ENCODE peak calls at places on chromosomes 2 and 18, in five cellular contexts. E is HepG2, Q is left ventricle myocardium inferior, B is colonic mucosa, L is right lobe of liver. C is an unnamed sample. For H3K27me3 and H3K36me3, the result is how much of the 10 kb centered on the place peaks cover.

GRCh38 chr2:20868377-20868776 is 45.5 kb upstream of the LDAH start:
- DNase-seq in L (no peak), Q (no peak), E (no peak), B (no peak), C (no peak)

GRCh38 chr2:98518106-98518505 is 73.4 kb downstream of the INPP4A start:
- DNase-seq in E (peak), B (peak), L (no peak), Q (no peak), C (peak)

GRCh38 chr2:45345331-45346305 is 265.4 kb downstream of the SRBD1 start:
- DNase-seq in L (no peak), B (no peak), Q (no peak), E (no peak), C (no peak)

GRCh38 chr2:38443021-38443541 is 66.0 kb upstream of the ATL2 start:
- DNase-seq in L (no peak), E (no peak), B (no peak), Q (no peak), C (no peak)

GRCh38 chr2:157845081-157845480 is 31.0 kb downstream of the ACVR1 start:
- DNase-seq in Q (no peak), L (no peak), B (no peak), E (no peak), C (no peak)

GRCh38 chr2:37858197-37858711 is 66.8 kb upstream of the RMDN2 start:
- DNase-seq in B (no peak), E (no peak), L (no peak), Q (no peak), C (no peak)

GRCh38 chr18:14914126-14914525 is 166.2 kb downstream of the ANKRD30B start:
- DNase-seq in Q (no peak), E (no peak), B (no peak), L (no peak), C (no peak)

GRCh38 chr2:217684431-217685254 is 318.2 kb downstream of the TNS1 start:
- DNase-seq in E (no peak), L (no peak), B (no peak), Q (no peak), C (no peak)

GRCh38 chr2:111069722-111070121 is 51.0 kb upstream of the BCL2L11 start:
- DNase-seq in B (no peak), E (no peak), Q (no peak), L (no peak), C (no peak)

GRCh38 chr2:113858764-113859163 is 31.1 kb upstream of the ACTR3 start:
- DNase-seq in E (no peak), L (no peak), B (no peak), Q (no peak), C (no peak)

GRCh38 chr2:20728114-20728758 is 61.3 kb downstream of the GDF7 start:
- DNase-seq in Q (no peak), B (no peak), E (peak), L (no peak), C (no peak)

GRCh38 chr18:62976227-62976626 is 260.9 kb downstream of the PHLPP1 start:
- DNase-seq in B (no peak), Q (no peak), L (no peak), E (no peak), C (peak)

GRCh38 chr18:62555135-62555534 is 32.3 kb downstream of the ZCCHC2 start:
- DNase-seq in E (no peak), Q (no peak), B (no peak), L (no peak), C (peak)

GRCh38 chr2:8986327-8986976 is 17.0 kb downstream of the MBOAT2 start:
- DNase-seq in B (no peak), E (peak), Q (no peak), L (no peak), C (peak)

GRCh38 chr2:150442484-150442883 is 45.0 kb downstream of the RND3 start:
- DNase-seq in E (no peak), B (no peak), L (no peak), Q (no peak), C (no peak)

GRCh38 chr18:8839285-8839684 is 133.9 kb downstream of the MTCL1 start:
- DNase-seq in L (no peak), B (no peak), Q (peak), E (no peak), C (no peak)

GRCh38 chr2:159518321-159519005 is 97.9 kb downstream of the BAZ2B start:
- DNase-seq in B (no peak), L (no peak), E (no peak), Q (no peak), C (no peak)

GRCh38 chr18:49238433-49239042 is 221.9 kb downstream of the DYM start:
- DNase-seq in Q (no peak), E (peak), B (no peak), L (no peak), C (no peak)

GRCh38 chr18:22214731-22215528 is 45.5 kb downstream of the GATA6 start:
- DNase-seq in Q (no peak), E (no peak), B (no peak), L (no peak), C (no peak)

GRCh38 chr2:113284481-113284880 is 5.8 kb upstream of the PAX8 start:
- DNase-seq in Q (no peak), L (no peak), B (no peak), E (no peak), C (no peak)

GRCh38 chr2:178514664-178515063 is 34.4 kb downstream of the PLEKHA3 start:
- DNase-seq in L (no peak), Q (no peak), E (no peak), B (no peak), C (no peak)

GRCh38 chr2:227719637-227720036 is 1.8 kb upstream of the SLC19A3 start:
- DNase-seq in L (no peak), B (no peak), Q (no peak), E (no peak), C (no peak)

GRCh38 chr18:36887055-36887570 is 58.2 kb downstream of the KIAA1328 start:
- DNase-seq in E (no peak), Q (no peak), L (no peak), B (no peak), C (no peak)

GRCh38 chr2:16413257-16413656 is 252.4 kb downstream of the CYRIA start:
- DNase-seq in B (no peak), Q (peak), L (no peak), E (no peak), C (no peak)

GRCh38 chr2:130836501-130837174 is at the start of gene ARHGEF4:
- DNase-seq in B (peak), Q (no peak), E (no peak), L (peak), C (peak)

GRCh38 chr2:97763176-97763845 is 49.9 kb downstream of the ZAP70 start:
- DNase-seq in L (no peak), Q (no peak), B (no peak), E (no peak), C (no peak)

GRCh38 chr18:37930640-37931039 is 365.0 kb upstream of the CELF4 start:
- DNase-seq in E (no peak), B (no peak), Q (no peak), L (no peak), C (no peak)

GRCh38 chr2:112831956-112832567 is 4.5 kb downstream of the IL1B start:
- DNase-seq in L (no peak), Q (no peak), B (no peak), E (no peak), C (no peak)

GRCh38 chr2:217966399-217967068 is 36.3 kb downstream of the TNS1 start:
- DNase-seq in E (no peak), Q (no peak), L (no peak), B (no peak), C (no peak)

GRCh38 chr18:69845588-69846506 is 101.8 kb downstream of the CD226 start:
- DNase-seq in L (no peak), B (peak), E (no peak), Q (no peak), C (no peak)

GRCh38 chr18:50662177-50662576 is 102.3 kb downstream of the MAPK4 start:
- DNase-seq in L (no peak), Q (no peak), B (peak), E (peak), C (peak)

DNA sequence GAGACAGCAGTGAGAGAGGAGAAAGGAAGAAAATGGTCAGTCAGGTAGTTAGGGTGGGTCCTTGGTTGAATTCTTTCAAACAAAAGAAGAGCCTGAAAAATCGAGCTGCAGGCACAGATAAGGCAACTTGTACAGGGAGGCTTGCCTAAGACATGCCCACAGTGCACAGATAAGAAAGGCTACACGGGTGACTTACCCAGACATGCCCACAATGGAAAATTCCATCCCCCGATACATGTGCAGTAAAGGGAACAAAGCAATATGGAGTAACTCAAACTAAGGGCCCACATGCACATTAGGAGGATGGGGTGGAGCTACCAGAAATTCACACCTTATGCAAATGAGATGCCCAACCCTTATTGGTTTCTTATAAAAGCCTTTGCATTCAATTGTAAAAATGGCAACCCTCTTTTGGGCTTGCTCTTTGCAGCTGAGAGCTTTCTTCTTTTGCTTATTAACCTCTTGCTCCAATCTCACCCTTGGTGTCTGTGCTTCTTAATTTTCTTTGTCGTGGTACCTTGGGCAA is 110.3 kb upstream of the RMP24 start:
- DNase-seq in L (no peak), B (no peak), Q (no peak), E (no peak), C (no peak)
- H3K4me3 ChIP-seq in L (no peak), B (no peak), Q (peak), E (no peak), C (no peak)

GRCh38 chr2:172430671-172431070 is 3.3 kb downstream of the ITGA6 start:
- DNase-seq in L (no peak), B (no peak), E (no peak), Q (no peak), C (peak)
- H3K27me3 ChIP-seq in L (under half), B (under half), E (under half), Q (under half), C (under half)

DNA sequence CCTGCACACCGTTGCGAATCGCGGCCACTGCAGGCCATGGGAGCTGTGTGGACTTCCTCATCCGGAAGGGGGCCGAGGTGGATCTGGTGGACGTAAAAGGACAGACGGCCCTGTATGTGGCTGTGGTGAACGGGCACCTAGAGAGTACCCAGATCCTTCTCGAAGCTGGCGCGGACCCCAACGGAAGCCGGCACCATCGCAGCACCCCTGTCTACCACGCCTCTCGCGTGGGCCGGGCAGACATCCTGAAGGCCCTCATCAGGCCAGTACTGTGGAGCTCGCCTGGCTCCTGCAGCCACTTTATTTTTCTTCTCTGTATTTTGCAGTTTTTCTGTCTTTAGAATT is 9.0 kb downstream of the ASB1 start:
- DNase-seq in L (no peak), Q (no peak), B (no peak), E (no peak), C (no peak)
- H3K36me3 ChIP-seq in L (under half), Q (under half), B (under half), E (half or more), C (under half)

DNA sequence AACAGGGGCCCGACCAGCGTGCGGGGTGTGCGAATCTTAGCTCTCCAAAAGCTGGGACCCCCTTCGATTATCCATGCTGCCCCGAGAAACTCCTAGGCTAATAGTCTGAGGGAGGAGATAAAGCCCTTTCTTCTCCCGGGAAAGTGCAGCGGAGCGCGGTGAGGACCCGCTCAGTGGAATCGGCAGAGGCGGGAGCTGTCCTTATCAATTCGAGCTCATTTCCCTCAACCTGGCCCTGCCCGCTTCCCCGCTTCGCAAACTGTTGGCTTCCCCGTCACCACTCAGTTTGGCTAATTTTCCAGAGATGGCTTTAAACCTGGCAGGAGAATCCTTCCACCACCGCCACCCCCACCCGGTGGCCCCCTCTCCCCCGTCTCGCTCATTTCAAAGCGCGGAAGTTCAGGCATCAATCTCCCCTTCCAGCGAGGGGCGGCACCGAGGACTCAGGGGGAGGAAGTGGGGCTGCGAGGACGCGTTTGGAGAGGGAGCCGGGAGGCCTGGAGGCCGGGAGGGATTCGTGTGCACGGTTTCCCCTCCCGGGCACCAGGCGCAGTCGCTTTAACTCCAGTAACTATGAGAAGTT is 1.6 kb downstream of the KLHL14 start:
- DNase-seq in L (no peak), B (peak), Q (no peak), E (peak), C (peak)
- H3K4me3 ChIP-seq in L (no peak), B (peak), Q (peak), E (peak), C (peak)

DNA sequence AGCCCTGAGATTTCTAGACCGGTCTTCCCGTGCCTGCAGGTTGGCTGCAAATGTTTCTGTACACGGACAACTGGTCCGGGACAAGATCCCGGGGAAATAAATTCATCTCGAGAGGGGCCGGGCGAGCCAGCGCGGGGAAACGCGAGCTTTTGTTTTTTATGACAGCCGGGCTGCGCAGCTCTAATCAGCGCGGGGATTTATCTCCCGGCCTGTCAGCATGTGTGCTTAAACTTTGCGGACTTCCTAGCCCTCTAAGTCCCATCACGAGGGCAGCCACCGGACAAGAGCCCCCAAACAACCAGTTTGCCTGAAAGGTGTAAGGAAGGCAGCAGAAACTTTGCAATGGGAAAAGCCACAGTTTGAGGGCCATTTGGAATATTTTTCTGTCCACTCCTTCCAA is 5.8 kb downstream of the MEIS1 start:
- DNase-seq in L (no peak), B (no peak), Q (peak), E (no peak), C (no peak)
- H3K27me3 ChIP-seq in L (under half), B (under half), Q (under half), E (under half), C (under half)

GRCh38 chr2:233281986-233282603 is 25.5 kb upstream of the SAG start:
- DNase-seq in Q (no peak), B (no peak), L (no peak), E (no peak), C (no peak)
- H3K36me3 ChIP-seq in Q (half or more), B (under half), L (under half), E (half or more), C (under half)

DNA sequence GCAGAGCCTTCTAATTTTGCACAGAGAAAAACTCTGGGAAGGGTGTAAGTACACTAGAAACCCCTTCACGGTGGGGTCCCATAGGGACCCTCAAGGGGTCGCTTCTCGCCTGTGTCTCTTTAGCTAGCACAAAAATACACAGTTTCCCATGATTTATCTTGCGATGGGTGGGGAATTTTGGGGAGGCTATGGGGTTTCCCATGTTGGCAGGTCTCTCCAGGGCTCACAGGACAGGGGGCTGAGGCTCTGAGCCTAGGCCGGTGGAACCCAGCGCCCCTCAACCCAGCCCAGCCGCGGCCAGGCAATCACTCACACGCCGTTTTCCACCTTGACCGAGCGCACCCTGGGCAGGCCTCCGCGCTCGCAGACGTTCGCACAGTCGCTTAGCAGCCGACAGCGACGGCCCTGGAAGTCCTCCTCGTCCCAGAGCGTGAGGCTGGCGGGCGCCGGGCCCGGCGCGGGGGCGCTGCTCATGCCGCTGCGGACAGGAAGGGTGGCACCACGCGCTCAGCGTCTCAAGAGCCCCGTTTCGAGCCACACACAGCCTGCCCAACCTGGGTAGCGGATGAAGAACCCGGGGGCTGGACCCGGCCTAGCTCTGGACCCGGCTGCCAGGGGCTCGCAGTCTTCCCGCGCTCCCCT is 398 bp downstream of the CRYBA2 start:
- DNase-seq in B (no peak), E (no peak), Q (no peak), L (no peak), C (no peak)
- H3K4me3 ChIP-seq in B (peak), E (peak), Q (peak), L (peak), C (no peak)

DNA sequence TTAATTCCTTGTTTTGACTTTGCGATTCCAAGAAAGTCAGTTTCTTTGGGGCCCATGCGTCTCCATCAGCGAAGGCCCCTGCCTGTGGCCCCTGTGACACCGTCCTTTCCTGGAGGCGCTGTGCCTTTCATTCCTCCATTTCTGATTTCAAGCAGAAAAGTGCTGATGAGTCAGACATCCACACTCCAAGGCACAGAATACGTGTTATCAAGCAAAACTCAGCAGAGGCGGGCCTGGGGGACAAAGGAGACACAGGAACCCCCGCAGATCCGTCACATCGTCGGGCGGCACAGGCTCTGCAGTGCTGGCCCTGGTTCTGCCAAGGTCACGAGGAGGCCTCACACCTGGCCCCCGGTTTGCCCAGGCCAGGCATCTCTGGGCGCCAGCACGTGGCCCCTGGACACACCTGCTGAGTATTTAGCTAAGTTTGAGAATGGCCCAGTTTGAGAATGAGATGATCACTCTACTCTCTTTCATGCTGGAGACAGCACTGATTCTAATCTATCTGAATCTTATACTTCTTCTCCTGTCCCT is 7.2 kb upstream of the SALL3 start:
- DNase-seq in B (no peak), E (no peak), L (no peak), Q (no peak), C (no peak)
- H3K27me3 ChIP-seq in B (half or more), E (under half), L (under half), Q (half or more), C (half or more)

DNA sequence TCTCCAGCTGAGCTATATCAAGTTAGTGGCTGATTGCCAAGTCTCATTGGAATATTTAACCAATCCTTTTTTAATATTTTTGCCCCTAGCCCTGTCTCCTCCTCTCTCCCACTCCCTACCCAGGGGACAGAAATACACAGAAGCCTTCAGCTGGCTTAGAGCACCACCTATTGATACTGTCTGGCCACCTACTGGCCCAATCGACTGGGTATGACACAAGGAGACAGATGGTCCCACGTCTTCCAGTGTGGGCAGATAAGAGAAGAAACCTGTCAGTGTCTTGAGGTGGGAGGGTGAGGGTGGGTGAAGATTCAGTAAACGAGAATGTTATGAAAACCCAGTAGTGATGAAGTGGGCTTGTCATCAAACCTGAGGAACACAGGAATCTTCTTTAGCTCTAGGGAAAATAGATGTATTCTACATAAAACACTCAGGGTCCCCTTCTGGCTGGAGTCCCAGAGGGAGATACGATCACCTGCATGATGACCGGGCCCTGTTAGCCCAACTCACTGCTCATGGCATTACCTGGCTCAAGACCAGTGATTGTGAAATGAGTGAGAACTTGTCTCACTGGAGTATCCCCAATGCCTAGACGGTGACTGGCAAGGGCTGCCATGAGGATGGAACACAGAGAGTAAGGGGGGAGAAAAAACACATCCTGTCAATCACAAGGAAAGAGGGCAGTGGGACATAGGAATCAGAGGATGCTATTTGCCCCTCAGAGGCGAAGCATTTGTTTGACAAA is 26.7 kb downstream of the POLR1A start:
- DNase-seq in Q (no peak), E (no peak), B (peak), L (no peak), C (peak)
- H3K36me3 ChIP-seq in Q (half or more), E (half or more), B (under half), L (under half), C (under half)